ENCODE peak calls at places on chromosomes 3 and 15, in seven cellular contexts. One of them, this sample, is unnamed.

GRCh38 chr3:81270603-81271371 is 490.7 kb downstream of the GBE1 start:
- DNase-seq in A673: no peak
- DNase-seq in HTR-8/SVneo: no peak
- DNase-seq in activated T-helper 9 cell treated with anti-CD3 and anti-CD28 coated beads, Interleukin-2, amount 50 U/mL, for 16 hours: no peak
- DNase-seq in NCI-H1105 treated with DMSO at 0.1 percent for 48 hours: no peak
- DNase-seq in NCI-H1092 treated with DMSO at 0.1 percent for 48 hours: no peak
- DNase-seq in tibial artery: no peak
- DNase-seq in this sample: no peak

GRCh38 chr15:86743283-86743903 is 663.7 kb downstream of the AGBL1 start:
- DNase-seq in HTR-8/SVneo: no peak
- DNase-seq in tibial artery: no peak
- DNase-seq in A673: peak
- DNase-seq in NCI-H1092 treated with DMSO at 0.1 percent for 48 hours: no peak
- DNase-seq in activated T-helper 9 cell treated with anti-CD3 and anti-CD28 coated beads, Interleukin-2, amount 50 U/mL, for 16 hours: peak
- DNase-seq in NCI-H1105 treated with DMSO at 0.1 percent for 48 hours: peak
- DNase-seq in this sample: no peak

GRCh38 chr3:117553461-117553860 is 843.9 kb downstream of the TUSC7 start:
- DNase-seq in NCI-H1105 treated with DMSO at 0.1 percent for 48 hours: no peak
- DNase-seq in activated T-helper 9 cell treated with anti-CD3 and anti-CD28 coated beads, Interleukin-2, amount 50 U/mL, for 16 hours: no peak
- DNase-seq in A673: no peak
- DNase-seq in HTR-8/SVneo: no peak
- DNase-seq in tibial artery: no peak
- DNase-seq in NCI-H1092 treated with DMSO at 0.1 percent for 48 hours: no peak
- DNase-seq in this sample: no peak

GRCh38 chr15:29776859-29777258 is 45.4 kb downstream of the TJP1 start:
- DNase-seq in HTR-8/SVneo: no peak
- DNase-seq in tibial artery: no peak
- DNase-seq in A673: no peak
- DNase-seq in NCI-H1105 treated with DMSO at 0.1 percent for 48 hours: no peak
- DNase-seq in activated T-helper 9 cell treated with anti-CD3 and anti-CD28 coated beads, Interleukin-2, amount 50 U/mL, for 16 hours: no peak
- DNase-seq in NCI-H1092 treated with DMSO at 0.1 percent for 48 hours: no peak
- DNase-seq in this sample: no peak

GRCh38 chr3:49733551-49733950 is 9.8 kb upstream of the GMPPB start:
- DNase-seq in activated T-helper 9 cell treated with anti-CD3 and anti-CD28 coated beads, Interleukin-2, amount 50 U/mL, for 16 hours: no peak
- DNase-seq in HTR-8/SVneo: no peak
- DNase-seq in tibial artery: no peak
- DNase-seq in NCI-H1092 treated with DMSO at 0.1 percent for 48 hours: no peak
- DNase-seq in A673: no peak
- DNase-seq in NCI-H1105 treated with DMSO at 0.1 percent for 48 hours: no peak
- DNase-seq in this sample: no peak

GRCh38 chr3:72263223-72264015 is 478.5 kb upstream of the PROK2 start:
- DNase-seq in activated T-helper 9 cell treated with anti-CD3 and anti-CD28 coated beads, Interleukin-2, amount 50 U/mL, for 16 hours: no peak
- DNase-seq in HTR-8/SVneo: no peak
- DNase-seq in tibial artery: no peak
- DNase-seq in NCI-H1105 treated with DMSO at 0.1 percent for 48 hours: no peak
- DNase-seq in NCI-H1092 treated with DMSO at 0.1 percent for 48 hours: no peak
- DNase-seq in A673: no peak
- DNase-seq in this sample: no peak

GRCh38 chr3:177680442-177680821 is 483.1 kb upstream of the TBL1XR1 start:
- DNase-seq in HTR-8/SVneo: no peak
- DNase-seq in tibial artery: no peak
- DNase-seq in NCI-H1105 treated with DMSO at 0.1 percent for 48 hours: no peak
- DNase-seq in activated T-helper 9 cell treated with anti-CD3 and anti-CD28 coated beads, Interleukin-2, amount 50 U/mL, for 16 hours: no peak
- DNase-seq in A673: no peak
- DNase-seq in NCI-H1092 treated with DMSO at 0.1 percent for 48 hours: no peak
- DNase-seq in this sample: peak

GRCh38 chr15:43317566-43318184 is 12.7 kb downstream of the LCMT2 start:
- DNase-seq in HTR-8/SVneo: no peak
- DNase-seq in A673: peak
- DNase-seq in tibial artery: no peak
- DNase-seq in NCI-H1092 treated with DMSO at 0.1 percent for 48 hours: no peak
- DNase-seq in activated T-helper 9 cell treated with anti-CD3 and anti-CD28 coated beads, Interleukin-2, amount 50 U/mL, for 16 hours: no peak
- DNase-seq in NCI-H1105 treated with DMSO at 0.1 percent for 48 hours: no peak
- DNase-seq in this sample: no peak

GRCh38 chr15:94631608-94632007 is 400.2 kb downstream of the MCTP2 start:
- DNase-seq in activated T-helper 9 cell treated with anti-CD3 and anti-CD28 coated beads, Interleukin-2, amount 50 U/mL, for 16 hours: no peak
- DNase-seq in HTR-8/SVneo: no peak
- DNase-seq in NCI-H1092 treated with DMSO at 0.1 percent for 48 hours: no peak
- DNase-seq in A673: no peak
- DNase-seq in NCI-H1105 treated with DMSO at 0.1 percent for 48 hours: no peak
- DNase-seq in tibial artery: no peak
- DNase-seq in this sample: no peak